ENCODE peak calls at places on chromosomes 13 and 19, in four cellular contexts. J is left colon, Q is amygdala, Y is Caki2. O is an unnamed sample.

GRCh38 chr19:16197188-16197621 is 506 bp upstream of the AP1M1 start:
- DNase-seq in Y (no peak), Q (no peak), J (no peak), O (no peak)

GRCh38 chr13:106352850-106353249 is 182.6 kb downstream of the EFNB2 start:
- DNase-seq in J (no peak), Q (no peak), Y (no peak), O (no peak)

GRCh38 chr13:109146912-109147624 is 517.7 kb downstream of the MYO16 start:
- DNase-seq in Y (no peak), J (no peak), Q (no peak), O (no peak)

GRCh38 chr19:52700673-52701072 is 34.2 kb downstream of the ZNF611 start:
- DNase-seq in J (no peak), Y (no peak), Q (no peak), O (no peak)

GRCh38 chr13:98738213-98738612 is 14.3 kb downstream of the SLC15A1 start:
- DNase-seq in Y (no peak), Q (no peak), J (no peak), O (no peak)

GRCh38 chr19:35162471-35163326 is 8.2 kb downstream of the FXYD5 start:
- DNase-seq in Y (no peak), J (no peak), Q (no peak), O (no peak)

GRCh38 chr13:71240906-71241305 is 626.1 kb downstream of the DACH1 start:
- DNase-seq in Q (no peak), Y (no peak), J (no peak), O (peak)

GRCh38 chr19:30449673-30450072 is 77.5 kb downstream of the ZNF536 start:
- DNase-seq in J (no peak), Y (no peak), Q (no peak), O (no peak)

GRCh38 chr19:11921852-11922495 is 2.9 kb upstream of the ZNF700 start:
- DNase-seq in J (no peak), Q (no peak), Y (no peak), O (no peak)

GRCh38 chr19:944663-945241 is 18.9 kb downstream of the ARID3A start:
- DNase-seq in Q (no peak), Y (peak), J (peak), O (no peak)

GRCh38 chr19:29854033-29854432 is 42.2 kb downstream of the CCNE1 start:
- DNase-seq in Y (no peak), Q (no peak), J (no peak), O (no peak)

GRCh38 chr19:29001006-29001921 is 211.7 kb downstream of the UQCRFS1 start:
- DNase-seq in Y (peak), J (no peak), Q (no peak), O (no peak)

GRCh38 chr13:73090116-73090811 is 31.5 kb downstream of the KLF5 start:
- DNase-seq in J (peak), Q (no peak), Y (peak), O (no peak)

GRCh38 chr19:30664358-30665058 is 292.3 kb downstream of the ZNF536 start:
- DNase-seq in Q (no peak), J (no peak), Y (no peak), O (peak)

GRCh38 chr13:49836516-49836915 is 44.0 kb upstream of the KPNA3 start:
- DNase-seq in J (no peak), Q (no peak), Y (no peak), O (no peak)

GRCh38 chr13:87674143-87674772 is 3.1 kb downstream of the SLITRK5 start:
- DNase-seq in J (no peak), Q (no peak), Y (no peak), O (peak)

GRCh38 chr19:46907880-46908279 is 47.1 kb downstream of the ARHGAP35 start:
- DNase-seq in Q (no peak), J (no peak), Y (no peak), O (no peak)

GRCh38 chr19:35868172-35868822 is at the start of gene APLP1:
- DNase-seq in J (peak), Y (peak), Q (peak), O (peak)

GRCh38 chr13:98575876-98576214 is 1.1 kb downstream of the STK24 start:
- DNase-seq in Y (no peak), Q (no peak), J (no peak), O (no peak)

O was measured in NCI-H748 treated with DMSO at 0.1 percent for 48 hours.